ENCODE peak calls at places on chromosomes 6 and 20, in nine cellular contexts. M is IMR-90, K is Peyer's patch, B is left lung, S is tibial nerve, W is cardiac muscle cell, R is stomach, G is pancreas, C is ovary. L is an unnamed sample.

GRCh38 chr6:46715106-46715505 is 20.1 kb downstream of the PLA2G7 start:
- DNase-seq in M (no peak), K (no peak), B (no peak), S (no peak), W (no peak), R (no peak), G (no peak), C (no peak), L (no peak)

GRCh38 chr6:116218866-116219265 is 35.0 kb downstream of the TSPYL4 start:
- DNase-seq in M (no peak), K (no peak), B (no peak), S (no peak), W (no peak), R (no peak), G (no peak), C (no peak), L (no peak)

GRCh38 chr20:23435675-23436539 is 3.6 kb upstream of the CSTL1 start:
- DNase-seq in M (no peak), K (no peak), B (no peak), S (peak), W (no peak), R (peak), G (peak), C (no peak), L (peak)

GRCh38 chr6:6494677-6495076 is 93.8 kb upstream of the LY86 start:
- DNase-seq in M (no peak), K (peak), B (peak), S (peak), W (peak), R (peak), G (no peak), C (peak), L (peak)

GRCh38 chr6:105815657-105816555 is 270.2 kb upstream of the PRDM1 start:
- DNase-seq in M (no peak), K (no peak), B (no peak), S (no peak), W (no peak), R (no peak), G (no peak), C (no peak), L (no peak)

GRCh38 chr20:17226410-17227198 is at the start of gene PCSK2:
- DNase-seq in M (peak), K (no peak), B (peak), S (no peak), W (peak), R (peak), G (peak), C (peak), L (no peak)

GRCh38 chr6:36351152-36351571 is 14.5 kb upstream of the BNIP5 start:
- DNase-seq in M (peak), K (no peak), B (no peak), S (no peak), W (no peak), R (no peak), G (no peak), C (no peak), L (no peak)

GRCh38 chr6:126170875-126171489 is 168.9 kb upstream of the CENPW start:
- DNase-seq in M (peak), K (no peak), B (no peak), S (no peak), W (peak), R (no peak), G (no peak), C (no peak), L (no peak)

GRCh38 chr20:58585753-58586540 is 65.1 kb upstream of the STX16 start:
- DNase-seq in M (no peak), K (no peak), B (no peak), S (no peak), W (no peak), R (no peak), G (no peak), C (no peak), L (no peak)

GRCh38 chr20:7728373-7728772 is 211.9 kb downstream of the HAO1 start:
- DNase-seq in M (no peak), K (no peak), B (no peak), S (no peak), W (no peak), R (no peak), G (no peak), C (no peak), L (no peak)

GRCh38 chr6:88780714-88781389 is 182.6 kb downstream of the RNGTT start:
- DNase-seq in M (peak), K (peak), B (peak), S (peak), W (peak), R (no peak), G (no peak), C (peak), L (no peak)

GRCh38 chr6:150651808-150652473 is 52.3 kb downstream of the PLEKHG1 start:
- DNase-seq in M (no peak), K (no peak), B (no peak), S (no peak), W (no peak), R (no peak), G (no peak), C (no peak), L (no peak)

GRCh38 chr20:62596486-62596885 is 45.8 kb upstream of the SLCO4A1 start:
- DNase-seq in M (no peak), K (no peak), B (no peak), S (no peak), W (no peak), R (no peak), G (no peak), C (no peak), L (no peak)

GRCh38 chr6:149896491-149896890 is 1.4 kb downstream of the RAET1E start:
- DNase-seq in M (peak), K (no peak), B (no peak), S (no peak), W (no peak), R (no peak), G (no peak), C (no peak), L (no peak)

GRCh38 chr20:63534831-63535651 is 2.1 kb downstream of the PTK6 start:
- DNase-seq in M (no peak), K (no peak), B (no peak), S (no peak), W (no peak), R (peak), G (peak), C (no peak), L (peak)

GRCh38 chr6:108635505-108636226 is 74.9 kb downstream of the FOXO3 start:
- DNase-seq in M (no peak), K (no peak), B (no peak), S (no peak), W (no peak), R (peak), G (no peak), C (no peak), L (no peak)

GRCh38 chr6:106194949-106195919 is 109.1 kb downstream of the PRDM1 start:
- DNase-seq in M (peak), K (no peak), B (no peak), S (no peak), W (no peak), R (no peak), G (no peak), C (no peak), L (no peak)

GRCh38 chr20:4091332-4092135 is 76.2 kb upstream of the RNF24 start:
- DNase-seq in M (peak), K (peak), B (no peak), S (peak), W (peak), R (peak), G (peak), C (peak), L (peak)

GRCh38 chr6:52077180-52077884 is 10.1 kb downstream of the PKHD1 start:
- DNase-seq in M (no peak), K (no peak), B (no peak), S (no peak), W (no peak), R (no peak), G (no peak), C (no peak), L (peak)

GRCh38 chr6:162618463-162619002 is 109.0 kb downstream of the PRKN start:
- DNase-seq in M (no peak), K (no peak), B (no peak), S (no peak), W (no peak), R (no peak), G (no peak), C (no peak), L (no peak)

GRCh38 chr6:150118208-150118607 is 24.6 kb upstream of the PPP1R14C start:
- DNase-seq in M (no peak), K (no peak), B (no peak), S (no peak), W (no peak), R (no peak), G (no peak), C (no peak), L (no peak)

GRCh38 chr6:52207066-52207465 is 20.9 kb downstream of the IL17A start:
- DNase-seq in M (no peak), K (no peak), B (no peak), S (no peak), W (no peak), R (no peak), G (no peak), C (no peak), L (no peak)

GRCh38 chr6:11317885-11318771 is 85.7 kb upstream of the NEDD9 start:
- DNase-seq in M (peak), K (no peak), B (peak), S (peak), W (no peak), R (peak), G (no peak), C (peak), L (no peak)

GRCh38 chr20:11229772-11230171 is 556.0 kb upstream of the JAG1 start:
- DNase-seq in M (peak), K (no peak), B (no peak), S (peak), W (peak), R (peak), G (no peak), C (peak), L (no peak)

GRCh38 chr20:60055740-60056139 is 97.5 kb downstream of the CDH26 start:
- DNase-seq in M (no peak), K (peak), B (peak), S (peak), W (no peak), R (peak), G (no peak), C (no peak), L (peak)

GRCh38 chr6:45116714-45117410 is 211.3 kb upstream of the RUNX2 start:
- DNase-seq in M (peak), K (no peak), B (no peak), S (no peak), W (no peak), R (no peak), G (no peak), C (no peak), L (no peak)

GRCh38 chr20:815914-816606 is 17.5 kb upstream of the FAM110A start:
- DNase-seq in M (peak), K (peak), B (peak), S (peak), W (peak), R (peak), G (peak), C (peak), L (peak)

GRCh38 chr6:125132058-125132457 is 21.5 kb upstream of the TPD52L1 start:
- DNase-seq in M (no peak), K (no peak), B (no peak), S (no peak), W (no peak), R (no peak), G (no peak), C (no peak), L (no peak)

GRCh38 chr6:49410564-49410963 is 52.5 kb downstream of the MMUT start:
- DNase-seq in M (no peak), K (no peak), B (no peak), S (no peak), W (no peak), R (no peak), G (no peak), C (no peak), L (no peak)

GRCh38 chr6:109816452-109817374 is 125.6 kb downstream of the FIG4 start:
- DNase-seq in M (no peak), K (no peak), B (no peak), S (no peak), W (peak), R (no peak), G (no peak), C (no peak), L (no peak)

GRCh38 chr20:57660510-57661199 is 40.4 kb upstream of the ZBP1 start:
- DNase-seq in M (no peak), K (no peak), B (peak), S (no peak), W (no peak), R (peak), G (peak), C (peak), L (no peak)

GRCh38 chr6:23181301-23182110 is 612.1 kb downstream of the HDGFL1 start:
- DNase-seq in M (no peak), K (no peak), B (no peak), S (no peak), W (no peak), R (no peak), G (no peak), C (no peak), L (no peak)

GRCh38 chr6:2913621-2914317 is 10.7 kb upstream of the SERPINB9 start:
- DNase-seq in M (no peak), K (peak), B (no peak), S (no peak), W (no peak), R (no peak), G (no peak), C (no peak), L (peak)

GRCh38 chr6:90222008-90222407 is 74.6 kb downstream of the BACH2 start:
- DNase-seq in M (no peak), K (no peak), B (no peak), S (no peak), W (no peak), R (no peak), G (no peak), C (no peak), L (no peak)

GRCh38 chr6:111921108-111921507 is 47.9 kb upstream of the FYN start:
- DNase-seq in M (no peak), K (no peak), B (no peak), S (no peak), W (no peak), R (no peak), G (no peak), C (no peak), L (no peak)

GRCh38 chr6:1535295-1535694 is 74.4 kb upstream of the FOXC1 start:
- DNase-seq in M (no peak), K (peak), B (no peak), S (no peak), W (no peak), R (no peak), G (no peak), C (no peak), L (no peak)

GRCh38 chr6:137303436-137303835 is 84.3 kb upstream of the IFNGR1 start:
- DNase-seq in M (peak), K (no peak), B (no peak), S (no peak), W (no peak), R (no peak), G (no peak), C (no peak), L (no peak)

GRCh38 chr20:63890616-63891015 is 4.3 kb upstream of the DNAJC5 start:
- DNase-seq in M (no peak), K (no peak), B (no peak), S (no peak), W (no peak), R (no peak), G (no peak), C (no peak), L (no peak)

GRCh38 chr6:100176321-100176950 is 182.4 kb upstream of the MCHR2 start:
- DNase-seq in M (peak), K (no peak), B (no peak), S (peak), W (peak), R (no peak), G (no peak), C (no peak), L (no peak)
- TF ChIP-seq CTCF in M (peak), K (no peak), B (peak), S (no peak), W (peak), R (no peak), G (no peak), C (no peak), L (no peak)

GRCh38 chr20:50339196-50339901 is 148.7 kb downstream of the CEBPB start:
- DNase-seq in M (peak), K (no peak), B (no peak), S (no peak), W (no peak), R (no peak), G (no peak), C (no peak), L (no peak)
- H3K27ac ChIP-seq in M (peak), K (peak), B (peak), S (peak), W (peak), R (no peak), G (no peak), C (peak), L (peak)

GRCh38 chr6:164106345-164106769 is 691.8 kb downstream of the QKI start:
- DNase-seq in M (no peak), K (no peak), B (no peak), S (no peak), W (peak), R (no peak), G (no peak), C (no peak), L (no peak)

GRCh38 chr6:164108869-164109769 is 694.6 kb downstream of the QKI start:
- DNase-seq in M (no peak), K (no peak), B (no peak), S (peak), W (no peak), R (no peak), G (no peak), C (peak), L (peak)

GRCh38 chr6:164107297-164107995 is 692.9 kb downstream of the QKI start:
- DNase-seq in M (no peak), K (no peak), B (no peak), S (no peak), W (no peak), R (no peak), G (no peak), C (no peak), L (no peak)

GRCh38 chr6:164108092-164108491 is 693.6 kb downstream of the QKI start:
- DNase-seq in M (no peak), K (no peak), B (no peak), S (no peak), W (no peak), R (no peak), G (no peak), C (no peak), L (no peak)

DNA sequence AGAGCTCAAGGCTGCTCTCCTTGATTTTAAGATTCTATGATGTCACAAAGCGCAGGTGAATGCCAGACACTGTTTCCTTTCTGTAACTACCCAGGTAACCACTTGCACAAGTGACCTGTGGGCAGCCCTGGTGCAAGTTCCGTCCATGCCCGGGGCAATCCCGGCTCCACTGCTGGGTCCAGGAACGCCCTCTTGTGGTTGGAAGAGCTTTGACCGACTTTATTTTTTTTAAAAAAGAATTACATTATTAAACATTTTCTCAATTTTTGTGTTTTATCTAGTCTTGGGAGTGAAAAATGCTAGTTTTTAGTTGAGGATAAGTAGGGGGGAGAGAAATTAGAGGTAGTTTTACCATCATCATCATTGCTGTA is 695.2 kb downstream of the QKI start:
- DNase-seq in M (no peak), K (no peak), B (no peak), S (peak), W (no peak), R (no peak), G (no peak), C (no peak), L (peak)
- TF ChIP-seq CTCF in M (no peak), K (peak), B (peak), S (peak), W (peak), R (peak), G (no peak), C (no peak), L (peak)

GRCh38 chr6:34648808-34649207 is 47.8 kb downstream of the ILRUN start:
- DNase-seq in M (no peak), K (no peak), B (no peak), S (no peak), W (no peak), R (no peak), G (no peak), C (no peak), L (no peak)
- H3K27ac ChIP-seq in M (no peak), K (no peak), B (no peak), S (no peak), W (no peak), R (no peak), G (no peak), C (no peak), L (no peak)

L was measured in right lobe of liver.